ENCODE peak calls at places on chromosomes 13 and 19, in nine cellular contexts. M is spleen, V is ascending aorta, Y is cardiac fibroblast, W is GM10248, F is Peyer's patch, E is thyroid gland, R is IMR-90, X is heart right ventricle. U is an unnamed sample.
A peak's percentile ranks its signal among the peaks of the same experiment; 100 is the strongest.

GRCh38 chr13:26517931-26518330 is 39.6 kb upstream of the WASF3 start:
- DNase-seq in X (no peak), R (no peak), Y (no peak), E (no peak), V (no peak), W (no peak), F (no peak), M (no peak), U (no peak)

GRCh38 chr13:102658678-102659077 is 36.2 kb downstream of the METTL21C start:
- DNase-seq in V (no peak), M (no peak), E (peak; percentile 91), F (no peak), X (no peak), R (no peak), Y (peak; percentile 26), W (no peak), U (no peak)

GRCh38 chr13:48304132-48304876 is 753 bp downstream of the RB1 start:
- DNase-seq in M (peak; percentile 81), V (no peak), W (peak; percentile 83), F (peak; percentile 78), E (peak; percentile 40), Y (peak; percentile 56), X (peak; percentile 21), R (peak; percentile 55), U (peak; percentile 58)

GRCh38 chr13:54029226-54029625 is 1000.6 kb downstream of the OLFM4 start:
- DNase-seq in R (no peak), E (peak; percentile 27), M (no peak), V (no peak), X (no peak), F (no peak), W (peak; percentile 16), Y (peak; percentile 4), U (peak; percentile 80)

GRCh38 chr13:108342369-108343289 is 73.1 kb downstream of the TNFSF13B start:
- DNase-seq in X (no peak), F (no peak), V (no peak), E (no peak), R (peak; percentile 35), Y (peak; percentile 68), W (peak; percentile 14), M (no peak), U (peak; percentile 52)

GRCh38 chr19:50460161-50460765 is 16.0 kb upstream of the EMC10 start:
- DNase-seq in V (no peak), W (peak; percentile 87), X (no peak), F (peak; percentile 28), R (peak; percentile 50), Y (peak; percentile 56), M (no peak), E (no peak), U (peak; percentile 14)

GRCh38 chr19:53511933-53512374 is 26.0 kb upstream of the ZNF331 start:
- DNase-seq in R (peak; percentile 65), M (no peak), X (peak; percentile 45), E (peak; percentile 71), F (peak; percentile 35), W (no peak), Y (peak; percentile 78), V (no peak), U (peak; percentile 17)

GRCh38 chr13:113907637-113908617 is 44.1 kb upstream of the GAS6 start:
- DNase-seq in M (no peak), F (no peak), Y (peak; percentile 70), W (no peak), X (no peak), R (peak; percentile 97), E (no peak), V (no peak), U (no peak)

GRCh38 chr19:28929026-28929425 is 283.9 kb downstream of the UQCRFS1 start:
- DNase-seq in R (peak; percentile 52), V (no peak), M (no peak), F (no peak), W (no peak), E (no peak), X (no peak), Y (peak; percentile 38), U (no peak)

GRCh38 chr13:30065181-30065580 is 214.8 kb upstream of the UBL3 start:
- DNase-seq in X (no peak), E (no peak), W (no peak), V (no peak), R (no peak), M (no peak), Y (no peak), F (no peak), U (no peak)

DNA sequence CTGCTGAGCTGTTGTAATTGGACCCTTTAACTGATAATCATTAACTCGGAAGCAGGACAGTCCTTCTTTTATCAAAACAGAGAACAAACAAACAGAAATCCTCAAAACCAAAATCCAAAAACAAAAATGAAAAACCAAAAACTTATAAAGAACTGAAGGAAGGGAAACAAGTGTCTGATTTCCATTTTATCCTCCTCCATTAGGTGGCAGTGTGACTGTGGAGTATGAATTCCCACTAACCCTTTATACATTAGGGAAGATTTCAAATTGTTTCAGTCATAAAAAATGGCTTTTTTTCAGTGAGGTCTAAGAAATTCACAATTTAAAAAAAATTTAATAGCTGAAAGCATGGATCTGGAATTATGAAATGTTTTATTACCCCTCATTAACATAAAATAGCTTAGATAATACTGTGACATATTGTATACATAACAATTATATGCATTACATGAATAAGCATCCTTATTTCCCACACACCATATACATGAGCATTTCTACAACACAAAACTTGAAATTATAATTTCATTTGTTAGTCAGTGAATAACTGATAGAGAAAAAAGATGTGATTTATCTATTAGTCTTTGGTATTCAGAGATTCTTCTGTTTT is 1074.3 kb upstream of the PCDH9 start:
- DNase-seq in F (no peak), R (no peak), V (no peak), E (no peak), X (no peak), M (no peak), W (peak; percentile 17), Y (peak; percentile 10), U (peak; percentile 62)
- TF ChIP-seq CTCF in F (peak; percentile 21), R (no peak), V (no peak), E (no peak), X (peak; percentile 54), M (peak; percentile 42), W (peak; percentile 71), Y (peak; percentile 26), U (peak; percentile 60)

GRCh38 chr13:37602743-37603381 is 4.3 kb upstream of the POSTN start:
- DNase-seq in V (no peak), E (no peak), X (no peak), Y (peak; percentile 63), F (no peak), R (peak; percentile 47), M (no peak), W (no peak), U (peak; percentile 42)

GRCh38 chr13:37608750-37609339 is 10.3 kb upstream of the POSTN start:
- DNase-seq in Y (peak; percentile 40), V (no peak), M (no peak), W (no peak), E (no peak), R (no peak), F (no peak), X (no peak), U (peak; percentile 11)
- TF ChIP-seq CTCF in Y (peak; percentile 47), V (no peak), M (no peak), W (peak; percentile 25), E (no peak), R (peak; percentile 54), F (no peak), X (peak; percentile 40), U (peak; percentile 46)

DNA sequence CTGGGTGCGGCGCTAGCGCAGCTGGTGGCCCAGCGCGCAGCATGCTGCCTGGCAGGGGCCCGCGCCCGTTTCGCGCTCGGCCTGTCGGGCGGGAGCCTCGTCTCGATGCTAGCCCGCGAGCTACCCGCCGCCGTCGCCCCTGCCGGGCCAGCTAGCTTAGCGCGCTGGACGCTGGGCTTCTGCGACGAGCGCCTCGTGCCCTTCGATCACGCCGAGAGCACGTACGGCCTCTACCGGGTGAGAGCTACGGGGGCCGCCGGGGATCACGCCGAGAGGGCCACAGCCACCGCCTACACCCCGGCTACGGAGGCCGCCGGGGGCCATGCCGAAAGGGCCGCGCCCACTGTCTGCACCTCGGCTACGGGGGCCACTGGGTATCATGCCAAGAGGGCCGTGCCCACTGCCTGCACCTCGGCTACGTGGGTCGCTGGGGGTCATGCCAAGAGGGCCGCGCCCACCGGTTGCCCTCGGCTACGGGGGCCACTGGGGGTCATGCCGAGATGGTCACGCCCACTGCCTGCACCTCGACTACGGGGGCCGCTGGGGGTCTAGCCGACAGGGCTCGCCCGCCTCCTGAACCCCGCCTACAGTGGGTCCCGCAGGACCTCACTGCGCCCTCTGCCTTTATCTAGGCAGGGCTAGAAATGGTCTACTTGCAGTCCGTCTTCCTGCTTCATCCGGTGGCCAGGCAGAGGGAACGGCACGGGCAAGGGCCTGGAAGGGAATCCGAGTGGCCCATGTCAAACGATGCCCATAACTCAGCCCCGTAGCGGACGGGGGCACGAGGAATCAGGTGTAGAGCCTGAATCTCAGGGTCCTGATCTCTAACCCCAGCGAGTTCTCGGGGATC is 500 bp downstream of the PGLS start:
- DNase-seq in M (peak; percentile 98), W (peak; percentile 90), F (peak; percentile 90), X (peak; percentile 90), Y (peak; percentile 85), R (peak; percentile 75), V (peak; percentile 43), E (peak; percentile 89), U (peak; percentile 79)
- TF ChIP-seq CTCF in M (peak; percentile 54), W (peak; percentile 61), F (peak; percentile 22), X (peak; percentile 37), Y (no peak), R (no peak), V (peak; percentile 20), E (peak; percentile 16), U (no peak)

DNA sequence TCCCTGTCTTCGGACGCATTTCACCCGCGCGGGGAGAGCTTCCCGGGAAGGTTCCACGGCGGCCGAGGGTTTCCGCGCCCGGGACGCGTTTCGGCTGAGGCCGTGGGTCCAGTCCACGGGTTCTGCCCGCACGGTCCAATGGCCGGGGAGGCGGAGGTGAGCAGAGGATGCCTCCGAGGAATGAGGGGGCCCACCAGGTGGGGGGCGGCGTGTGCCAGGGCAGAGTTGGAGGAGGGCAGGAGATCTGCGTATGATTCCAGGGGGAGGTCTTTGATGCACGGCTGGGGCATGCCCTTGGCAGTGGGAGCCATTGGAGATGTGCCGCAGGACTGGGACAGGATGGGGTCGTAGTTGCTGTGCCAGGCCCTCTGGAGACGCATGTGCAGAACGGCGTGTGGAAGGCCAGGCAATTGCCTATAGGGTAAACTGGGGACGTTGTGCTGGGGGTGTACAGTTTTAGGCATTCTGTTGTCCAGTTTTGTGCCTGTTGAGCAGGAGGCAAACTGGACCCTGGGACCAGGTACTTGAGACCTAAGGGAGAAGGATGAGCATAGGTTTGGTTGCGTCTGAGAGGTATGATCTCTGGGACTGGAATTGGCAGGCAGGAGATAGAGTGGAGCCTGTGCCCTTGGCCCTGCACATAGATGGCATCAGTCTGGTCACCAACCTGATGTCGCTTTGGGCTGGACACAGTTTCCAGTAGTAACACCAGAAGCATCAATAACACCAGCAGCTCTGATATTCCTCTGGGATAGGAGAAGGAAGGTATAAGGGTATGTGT is 751 bp downstream of the ZNF584 start:
- DNase-seq in W (no peak), Y (no peak), X (peak; percentile 33), R (peak; percentile 22), F (no peak), M (no peak), E (no peak), V (no peak), U (peak; percentile 41)
- TF ChIP-seq CTCF in W (peak; percentile 1), Y (no peak), X (no peak), R (no peak), F (no peak), M (no peak), E (no peak), V (no peak), U (no peak)